ENCODE peak calls at places on chromosome 2, in eight cellular contexts. O is astrocyte of the spinal cord, I is GM13976, B is cardiac muscle cell, E is ovary, C is Calu3, W is HFFc6, P is fibroblast of lung. V is an unnamed sample.

GRCh38 chr2:96737251-96737650 is 2.6 kb downstream of the LMAN2L start:
- DNase-seq in O (no peak), I (no peak), B (no peak), E (no peak), C (no peak), W (no peak), P (no peak), V (no peak)

GRCh38 chr2:172198908-172199307 is 96.2 kb upstream of the DLX2 start:
- DNase-seq in O (no peak), I (no peak), B (no peak), E (no peak), C (no peak), W (no peak), P (no peak), V (no peak)

GRCh38 chr2:231716641-231717280 is 8.4 kb downstream of the PTMA start:
- DNase-seq in O (no peak), I (no peak), B (peak; percentile 31), E (no peak), C (no peak), W (peak; percentile 51), P (no peak), V (no peak)

GRCh38 chr2:36780231-36780808 is 83.8 kb downstream of the VIT start:
- DNase-seq in O (peak; percentile 74), I (peak; percentile 74), B (peak; percentile 73), E (no peak), C (peak; percentile 25), W (peak; percentile 65), P (peak; percentile 78), V (peak; percentile 39)

GRCh38 chr2:56231361-56231760 is 47.6 kb downstream of the CCDC85A start:
- DNase-seq in O (no peak), I (no peak), B (no peak), E (no peak), C (no peak), W (no peak), P (no peak), V (no peak)

GRCh38 chr2:1731512-1731962 is 12.8 kb downstream of the PXDN start:
- DNase-seq in O (peak; percentile 93), I (no peak), B (no peak), E (no peak), C (no peak), W (no peak), P (peak; percentile 74), V (no peak)

GRCh38 chr2:100517556-100517955 is 45.2 kb upstream of the PDCL3 start:
- DNase-seq in O (no peak), I (no peak), B (no peak), E (no peak), C (no peak), W (no peak), P (no peak), V (no peak)

GRCh38 chr2:84459944-84460429 is 907 bp upstream of the SUCLG1 start:
- DNase-seq in O (no peak), I (no peak), B (no peak), E (no peak), C (no peak), W (no peak), P (no peak), V (no peak)

GRCh38 chr2:37343537-37344434 is 644 bp upstream of the QPCT start:
- DNase-seq in O (peak; percentile 67), I (no peak), B (peak; percentile 72), E (no peak), C (peak; percentile 13), W (peak; percentile 34), P (peak; percentile 46), V (no peak)

GRCh38 chr2:156400704-156401678 is 35.2 kb upstream of the GPD2 start:
- DNase-seq in O (peak; percentile 93), I (peak; percentile 58), B (peak; percentile 86), E (peak; percentile 84), C (peak; percentile 74), W (peak; percentile 79), P (peak; percentile 93), V (peak; percentile 63)

GRCh38 chr2:12169060-12169406 is 422.6 kb downstream of the LPIN1 start:
- DNase-seq in O (peak; percentile 94), I (no peak), B (peak; percentile 86), E (peak; percentile 32), C (no peak), W (peak; percentile 59), P (peak; percentile 97), V (peak; percentile 34)

GRCh38 chr2:16559263-16559662 is 106.4 kb downstream of the CYRIA start:
- DNase-seq in O (peak; percentile 4), I (no peak), B (no peak), E (peak; percentile 27), C (no peak), W (no peak), P (no peak), V (no peak)

GRCh38 chr2:134466141-134466540 is 212.3 kb downstream of the MGAT5 start:
- DNase-seq in O (no peak), I (peak; percentile 55), B (peak; percentile 3), E (no peak), C (peak; percentile 74), W (no peak), P (no peak), V (no peak)

GRCh38 chr2:176768185-176768584 is 444.4 kb upstream of the HNRNPA3 start:
- DNase-seq in O (no peak), I (no peak), B (no peak), E (no peak), C (peak; percentile 6), W (no peak), P (no peak), V (no peak)

GRCh38 chr2:222034058-222034457 is 264.7 kb downstream of the PAX3 start:
- DNase-seq in O (no peak), I (no peak), B (no peak), E (no peak), C (no peak), W (no peak), P (no peak), V (no peak)

GRCh38 chr2:222039821-222040220 is 259.0 kb downstream of the PAX3 start:
- DNase-seq in O (no peak), I (no peak), B (no peak), E (no peak), C (peak; percentile 21), W (no peak), P (no peak), V (no peak)

GRCh38 chr2:222040333-222040732 is 258.5 kb downstream of the PAX3 start:
- DNase-seq in O (no peak), I (no peak), B (no peak), E (no peak), C (no peak), W (no peak), P (no peak), V (no peak)

GRCh38 chr2:222037211-222037610 is 261.6 kb downstream of the PAX3 start:
- DNase-seq in O (no peak), I (no peak), B (no peak), E (no peak), C (no peak), W (no peak), P (no peak), V (no peak)

DNA sequence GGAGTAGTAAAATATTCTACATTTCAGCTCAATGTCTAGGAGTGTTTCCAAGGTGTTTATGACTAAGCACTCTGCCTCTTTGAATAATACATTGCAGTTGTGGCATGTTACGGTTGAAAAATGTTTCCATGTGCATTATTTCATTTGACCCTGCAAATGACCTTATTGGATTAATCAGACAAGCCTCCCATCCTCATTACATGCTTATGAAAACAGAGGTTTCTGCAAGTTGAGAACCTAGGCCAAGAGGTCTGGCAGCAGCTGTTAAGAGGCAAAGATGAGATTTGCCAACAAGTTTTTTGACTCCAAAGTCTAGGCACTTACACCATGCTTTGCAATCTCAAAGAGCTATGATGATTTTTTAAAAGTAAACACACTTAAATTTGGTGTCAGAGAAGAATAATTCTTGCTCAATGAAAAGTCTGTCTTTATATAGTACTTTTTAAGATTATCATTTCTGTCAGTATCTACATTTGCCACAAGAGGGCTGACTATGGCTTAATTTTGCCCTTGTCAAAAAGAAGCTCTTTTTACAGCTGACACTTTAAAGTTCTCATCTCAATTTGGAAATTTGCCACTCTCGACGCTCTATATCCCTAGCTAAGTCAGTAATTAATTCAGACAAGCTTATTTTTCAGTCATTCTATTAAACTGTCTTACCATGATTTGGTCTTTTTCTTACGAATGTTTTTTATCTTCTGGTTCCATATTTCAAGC is 260.6 kb downstream of the PAX3 start:
- DNase-seq in O (peak; percentile 47), I (no peak), B (peak; percentile 5), E (no peak), C (no peak), W (peak; percentile 15), P (peak; percentile 37), V (no peak)
- TF ChIP-seq CTCF in O (peak; percentile 50), I (peak; percentile 10), B (no peak), E (no peak), C (peak; percentile 39), W (peak; percentile 79), P (peak; percentile 29), V (peak; percentile 19)

GRCh38 chr2:24913896-24914295 is 6.1 kb downstream of the ADCY3 start:
- DNase-seq in O (no peak), I (no peak), B (no peak), E (no peak), C (no peak), W (no peak), P (no peak), V (no peak)
- TF ChIP-seq CTCF in O (no peak), I (no peak), B (no peak), E (no peak), C (no peak), W (no peak), P (no peak), V (no peak)

GRCh38 chr2:46924038-46924437 is 8.4 kb upstream of the MCFD2 start:
- DNase-seq in O (no peak), I (no peak), B (no peak), E (no peak), C (no peak), W (no peak), P (no peak), V (no peak)
- TF ChIP-seq CTCF in O (no peak), I (no peak), B (no peak), E (no peak), C (no peak), W (no peak), P (no peak), V (no peak)

DNA sequence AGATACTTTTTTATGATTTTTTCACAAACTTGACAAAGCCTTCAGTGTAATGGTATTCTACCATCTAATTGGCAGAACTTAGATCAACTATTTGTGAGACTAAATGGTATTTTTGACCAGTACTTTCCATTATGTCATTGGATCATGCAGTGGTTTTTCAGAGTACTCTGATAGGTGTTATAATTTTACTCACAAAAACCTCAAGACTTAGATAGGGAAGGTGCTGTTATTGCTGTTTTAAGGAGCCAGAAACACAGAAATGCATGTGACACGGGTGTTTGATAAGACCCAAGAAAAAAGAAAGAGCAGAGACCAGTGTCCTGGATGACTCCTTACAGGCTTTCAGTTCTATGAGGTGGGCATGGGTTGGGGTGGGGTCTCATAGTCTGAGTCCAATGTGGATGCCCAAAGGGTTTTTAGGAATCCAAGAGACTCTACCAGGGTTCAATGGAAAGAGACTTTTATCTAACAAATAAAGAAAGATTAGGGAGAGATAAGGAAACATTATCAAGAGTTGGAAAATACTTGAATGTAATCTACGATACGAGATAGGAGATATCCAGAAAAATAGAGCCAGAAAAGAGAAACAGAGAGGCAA is 31.3 kb downstream of the SP140 start:
- DNase-seq in O (no peak), I (peak; percentile 34), B (no peak), E (no peak), C (no peak), W (no peak), P (no peak), V (no peak)
- TF ChIP-seq CTCF in O (no peak), I (no peak), B (no peak), E (no peak), C (no peak), W (no peak), P (no peak), V (no peak)

GRCh38 chr2:164913640-164914346 is 41.5 kb downstream of the SLC38A11 start:
- DNase-seq in O (peak; percentile 26), I (no peak), B (peak; percentile 48), E (no peak), C (peak; percentile 38), W (peak; percentile 54), P (peak; percentile 34), V (no peak)
- TF ChIP-seq CTCF in O (peak; percentile 39), I (no peak), B (peak; percentile 31), E (peak; percentile 42), C (peak; percentile 56), W (peak; percentile 78), P (peak; percentile 14), V (peak; percentile 27)

V was measured in AG09319.